ENCODE peak calls at places on chromosomes 4 and X, in four cellular contexts. U, C, N and H are unnamed samples.

GRCh38 chr4:120198411-120198810 is 131.8 kb upstream of the MAD2L1 start:
- DNase-seq in U (no peak), C (no peak), N (no peak), H (no peak)

GRCh38 chr4:73918058-73918457 is 48.9 kb downstream of the CXCL1 start:
- DNase-seq in U (no peak), C (no peak), N (no peak), H (no peak)

GRCh38 chrX:119218198-119218597 is 17.9 kb upstream of the PGRMC1 start:
- DNase-seq in U (no peak), C (no peak), N (peak), H (peak)

GRCh38 chrX:134601240-134601639 is 57.0 kb downstream of the PLAC1 start:
- DNase-seq in U (no peak), C (no peak), N (peak), H (peak)

GRCh38 chr4:150268444-150268843 is 190.2 kb downstream of the DCLK2 start:
- DNase-seq in U (no peak), C (no peak), N (peak), H (peak)

GRCh38 chr4:185726931-185727330 is 85.1 kb downstream of the SORBS2 start:
- DNase-seq in U (no peak), C (no peak), N (peak), H (no peak)

GRCh38 chr4:137997496-137997895 is 244.7 kb downstream of the SLC7A11 start:
- DNase-seq in U (no peak), C (no peak), N (no peak), H (no peak)

GRCh38 chr4:1300466-1301455 is 11.1 kb downstream of the MAEA start:
- DNase-seq in U (no peak), C (no peak), N (peak), H (peak)

GRCh38 chr4:47287735-47288134 is 175.8 kb downstream of the COMMD8 start:
- DNase-seq in U (no peak), C (no peak), N (peak), H (peak)

GRCh38 chrX:6449946-6450345 is 85.0 kb downstream of the VCX3A start:
- DNase-seq in U (no peak), C (no peak), N (no peak), H (no peak)

GRCh38 chr4:28787947-28788346 is 1927.3 kb downstream of the STIM2 start:
- DNase-seq in U (no peak), C (no peak), N (no peak), H (no peak)

GRCh38 chrX:87975365-87975764 is 457.8 kb downstream of the KLHL4 start:
- DNase-seq in U (no peak), C (no peak), N (no peak), H (no peak)

GRCh38 chr4:87819281-87819919 is 13.4 kb upstream of the MEPE start:
- DNase-seq in U (no peak), C (no peak), N (peak), H (peak)

GRCh38 chr4:22253431-22253830 is 262.4 kb downstream of the ADGRA3 start:
- DNase-seq in U (no peak), C (no peak), N (no peak), H (no peak)

GRCh38 chr4:60683357-60683756 is 516.8 kb upstream of the ADGRL3 start:
- DNase-seq in U (no peak), C (no peak), N (peak), H (peak)

GRCh38 chr4:48585401-48585800 is 95.3 kb downstream of the ZAR1 start:
- DNase-seq in U (no peak), C (no peak), N (no peak), H (no peak)

GRCh38 chr4:68011684-68012083 is 48.4 kb upstream of the TMPRSS11A start:
- DNase-seq in U (no peak), C (no peak), N (no peak), H (no peak)

GRCh38 chr4:151692443-151692782 is 68.4 kb downstream of the GATB start:
- DNase-seq in U (no peak), C (no peak), N (no peak), H (no peak)

GRCh38 chrX:74286950-74287349 is 17.0 kb upstream of the ZCCHC13 start:
- DNase-seq in U (no peak), C (no peak), N (peak), H (peak)

GRCh38 chr4:184355111-184355604 is 119.2 kb downstream of the IRF2 start:
- DNase-seq in U (no peak), C (no peak), N (peak), H (peak)

GRCh38 chr4:80006935-80007744 is 65.9 kb downstream of the ANTXR2 start:
- DNase-seq in U (no peak), C (no peak), N (no peak), H (no peak)

GRCh38 chrX:133523526-133523925 is 108.2 kb upstream of the GPC4 start:
- DNase-seq in U (no peak), C (no peak), N (no peak), H (no peak)

GRCh38 chrX:47422444-47422843 is 52.1 kb downstream of the ZNF157 start:
- DNase-seq in U (no peak), C (no peak), N (no peak), H (no peak)

GRCh38 chr4:114911141-114911540 is 202.3 kb downstream of the NDST4 start:
- DNase-seq in U (no peak), C (no peak), N (no peak), H (no peak)

GRCh38 chr4:185859106-185859505 is 47.1 kb upstream of the SORBS2 start:
- DNase-seq in U (no peak), C (no peak), N (no peak), H (no peak)

GRCh38 chrX:100048156-100048555 is 361.9 kb downstream of the PCDH19 start:
- DNase-seq in U (no peak), C (no peak), N (no peak), H (no peak)

GRCh38 chr4:120694973-120695372 is 227.6 kb downstream of the PRDM5 start:
- DNase-seq in U (no peak), C (no peak), N (peak), H (peak)

GRCh38 chr4:99624141-99624719 is 33.4 kb downstream of the C4orf54 start:
- DNase-seq in U (no peak), C (no peak), N (peak), H (peak)

GRCh38 chrX:136310411-136310810 is 9.6 kb downstream of the ADGRG4 start:
- DNase-seq in U (no peak), C (no peak), N (peak), H (peak)

GRCh38 chrX:67435536-67435935 is 108.3 kb upstream of the AR start:
- DNase-seq in U (no peak), C (no peak), N (no peak), H (no peak)